ENCODE peak calls at places on chromosomes 13 and 19, in five cellular contexts. One of them, this sample, is unnamed.

GRCh38 chr13:26074706-26075105 is 22.9 kb upstream of the SHISA2 start:
- DNase-seq in tibial nerve: no peak
- DNase-seq in IMR-90: peak; percentile 14
- DNase-seq in dorsolateral prefrontal cortex: no peak
- DNase-seq in MM.1S: no peak
- DNase-seq in this sample: no peak

GRCh38 chr19:45173816-45174215 is 4.2 kb downstream of the TRAPPC6A start:
- DNase-seq in MM.1S: no peak
- DNase-seq in IMR-90: peak; percentile 79
- DNase-seq in dorsolateral prefrontal cortex: no peak
- DNase-seq in tibial nerve: no peak
- DNase-seq in this sample: no peak

GRCh38 chr19:55486971-55487883 is 1.0 kb upstream of the SSC5D start:
- DNase-seq in dorsolateral prefrontal cortex: no peak
- DNase-seq in MM.1S: no peak
- DNase-seq in IMR-90: peak; percentile 97
- DNase-seq in tibial nerve: peak; percentile 74
- DNase-seq in this sample: no peak

GRCh38 chr13:25175026-25175425 is 2.9 kb upstream of the AMER2 start:
- DNase-seq in IMR-90: no peak
- DNase-seq in dorsolateral prefrontal cortex: no peak
- DNase-seq in tibial nerve: no peak
- DNase-seq in MM.1S: no peak
- DNase-seq in this sample: no peak

GRCh38 chr13:112562254-112562653 is 25.7 kb downstream of the TUBGCP3 start:
- DNase-seq in IMR-90: no peak
- DNase-seq in MM.1S: no peak
- DNase-seq in dorsolateral prefrontal cortex: no peak
- DNase-seq in tibial nerve: no peak
- DNase-seq in this sample: no peak

GRCh38 chr19:14758816-14759215 is 19.5 kb downstream of the ADGRE2 start:
- DNase-seq in dorsolateral prefrontal cortex: no peak
- DNase-seq in IMR-90: no peak
- DNase-seq in tibial nerve: no peak
- DNase-seq in MM.1S: no peak
- DNase-seq in this sample: no peak

GRCh38 chr13:75310005-75310580 is 171.9 kb downstream of the TBC1D4 start:
- DNase-seq in dorsolateral prefrontal cortex: no peak
- DNase-seq in MM.1S: no peak
- DNase-seq in tibial nerve: no peak
- DNase-seq in IMR-90: no peak
- DNase-seq in this sample: peak; percentile 36

GRCh38 chr13:74574964-74575728 is 440.9 kb upstream of the KLF12 start:
- DNase-seq in IMR-90: no peak
- DNase-seq in tibial nerve: no peak
- DNase-seq in dorsolateral prefrontal cortex: no peak
- DNase-seq in MM.1S: no peak
- DNase-seq in this sample: no peak

GRCh38 chr19:46787331-46788100 is 878 bp downstream of the SLC1A5 start:
- DNase-seq in tibial nerve: peak; percentile 53
- DNase-seq in dorsolateral prefrontal cortex: no peak
- DNase-seq in MM.1S: peak; percentile 31
- DNase-seq in IMR-90: peak; percentile 63
- DNase-seq in this sample: peak; percentile 45

GRCh38 chr13:32445461-32445860 is 17.5 kb upstream of the N4BP2L1 start:
- DNase-seq in IMR-90: no peak
- DNase-seq in MM.1S: no peak
- DNase-seq in tibial nerve: no peak
- DNase-seq in dorsolateral prefrontal cortex: no peak
- DNase-seq in this sample: no peak

GRCh38 chr13:107873908-107874307 is 341.4 kb downstream of the LIG4 start:
- DNase-seq in MM.1S: no peak
- DNase-seq in IMR-90: no peak
- DNase-seq in dorsolateral prefrontal cortex: no peak
- DNase-seq in tibial nerve: no peak
- DNase-seq in this sample: no peak

GRCh38 chr13:28136916-28137315 is 1.4 kb upstream of the PAN3 start:
- DNase-seq in IMR-90: no peak
- DNase-seq in tibial nerve: no peak
- DNase-seq in MM.1S: peak; percentile 13
- DNase-seq in dorsolateral prefrontal cortex: no peak
- DNase-seq in this sample: peak; percentile 64

GRCh38 chr13:28138012-28138755 is at the start of gene PAN3:
- DNase-seq in dorsolateral prefrontal cortex: peak; percentile 89
- DNase-seq in MM.1S: peak; percentile 80
- DNase-seq in tibial nerve: peak; percentile 79
- DNase-seq in IMR-90: peak; percentile 89
- DNase-seq in this sample: peak; percentile 96

GRCh38 chr13:28137556-28137955 is 789 bp upstream of the PAN3 start:
- DNase-seq in MM.1S: no peak
- DNase-seq in IMR-90: no peak
- DNase-seq in dorsolateral prefrontal cortex: no peak
- DNase-seq in tibial nerve: peak; percentile 10
- DNase-seq in this sample: no peak

GRCh38 chr13:28138756-28139470 is 568 bp downstream of the PAN3 start:
- DNase-seq in dorsolateral prefrontal cortex: peak; percentile 41
- DNase-seq in IMR-90: peak; percentile 91
- DNase-seq in tibial nerve: peak; percentile 87
- DNase-seq in MM.1S: peak; percentile 60
- DNase-seq in this sample: peak; percentile 94

GRCh38 chr13:28140433-28141125 is 2.2 kb downstream of the PAN3 start:
- DNase-seq in IMR-90: peak; percentile 8
- DNase-seq in MM.1S: no peak
- DNase-seq in tibial nerve: no peak
- DNase-seq in dorsolateral prefrontal cortex: no peak
- DNase-seq in this sample: no peak
- H3K4me3 ChIP-seq in IMR-90: no peak overlapping the region
- H3K4me3 ChIP-seq in MM.1S: peak overlapping the region; percentile 61
- H3K4me3 ChIP-seq in tibial nerve: no peak overlapping the region
- H3K4me3 ChIP-seq in dorsolateral prefrontal cortex: peak overlapping the region; percentile 94
- H3K4me3 ChIP-seq in this sample: peak overlapping the region; percentile 96

GRCh38 chr13:81540777-81541176 is 1199.9 kb upstream of the SPRY2 start:
- DNase-seq in tibial nerve: no peak
- DNase-seq in dorsolateral prefrontal cortex: no peak
- DNase-seq in IMR-90: no peak
- DNase-seq in MM.1S: no peak
- DNase-seq in this sample: no peak
- TF ChIP-seq CTCF in tibial nerve: peak; percentile 32
- TF ChIP-seq CTCF in dorsolateral prefrontal cortex: no peak
- TF ChIP-seq CTCF in IMR-90: no peak
- TF ChIP-seq CTCF in MM.1S: peak; percentile 32
- TF ChIP-seq CTCF in this sample: no peak

GRCh38 chr19:48004236-48004635 is 9.8 kb downstream of the ELSPBP1 start:
- DNase-seq in dorsolateral prefrontal cortex: no peak
- DNase-seq in tibial nerve: no peak
- DNase-seq in IMR-90: no peak
- DNase-seq in MM.1S: no peak
- DNase-seq in this sample: no peak

GRCh38 chr19:48010932-48011758 is 16.7 kb downstream of the ELSPBP1 start:
- DNase-seq in dorsolateral prefrontal cortex: no peak
- DNase-seq in IMR-90: no peak
- DNase-seq in tibial nerve: no peak
- DNase-seq in MM.1S: no peak
- DNase-seq in this sample: no peak

GRCh38 chr19:48000846-48001245 is 6.4 kb downstream of the ELSPBP1 start:
- DNase-seq in MM.1S: no peak
- DNase-seq in dorsolateral prefrontal cortex: no peak
- DNase-seq in IMR-90: no peak
- DNase-seq in tibial nerve: no peak
- DNase-seq in this sample: no peak

GRCh38 chr19:48006762-48007161 is 12.3 kb downstream of the ELSPBP1 start:
- DNase-seq in tibial nerve: no peak
- DNase-seq in IMR-90: no peak
- DNase-seq in MM.1S: no peak
- DNase-seq in dorsolateral prefrontal cortex: no peak
- DNase-seq in this sample: peak; percentile 24
- H3K4me3 ChIP-seq in tibial nerve: no peak overlapping the region
- H3K4me3 ChIP-seq in IMR-90: no peak overlapping the region
- H3K4me3 ChIP-seq in MM.1S: no peak overlapping the region
- H3K4me3 ChIP-seq in dorsolateral prefrontal cortex: no peak overlapping the region
- H3K4me3 ChIP-seq in this sample: no peak overlapping the region

DNA sequence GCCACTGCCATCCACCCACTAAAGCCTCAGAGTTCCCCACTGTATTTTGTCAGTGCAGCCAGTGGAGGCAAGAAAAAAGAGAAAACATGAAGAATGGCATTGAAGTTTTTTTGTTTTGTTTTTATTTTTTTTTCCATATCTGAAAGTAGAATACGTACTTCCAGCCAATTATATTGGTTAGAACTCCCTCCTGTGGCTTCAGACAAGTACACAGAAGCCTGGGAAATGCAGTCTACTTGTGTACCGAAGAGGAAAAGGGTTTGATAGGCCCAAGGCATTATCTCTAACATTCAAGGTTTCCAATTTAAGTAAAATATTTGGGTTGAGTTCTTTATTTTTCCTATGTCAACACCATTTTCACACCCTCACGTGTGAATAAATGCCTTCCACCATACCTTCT is 696.2 kb upstream of the GPC6 start:
- DNase-seq in IMR-90: peak; percentile 3
- DNase-seq in dorsolateral prefrontal cortex: no peak
- DNase-seq in MM.1S: no peak
- DNase-seq in tibial nerve: no peak
- DNase-seq in this sample: no peak
- TF ChIP-seq CTCF in IMR-90: no peak
- TF ChIP-seq CTCF in dorsolateral prefrontal cortex: no peak
- TF ChIP-seq CTCF in MM.1S: no peak
- TF ChIP-seq CTCF in tibial nerve: no peak
- TF ChIP-seq CTCF in this sample: no peak

GRCh38 chr13:39597828-39598227 is 5.2 kb downstream of the LHFPL6 start:
- DNase-seq in IMR-90: peak; percentile 59
- DNase-seq in dorsolateral prefrontal cortex: no peak
- DNase-seq in MM.1S: no peak
- DNase-seq in tibial nerve: no peak
- DNase-seq in this sample: no peak

GRCh38 chr13:39602277-39602613 is 748 bp downstream of the LHFPL6 start:
- DNase-seq in tibial nerve: no peak
- DNase-seq in MM.1S: peak; percentile 10
- DNase-seq in dorsolateral prefrontal cortex: no peak
- DNase-seq in IMR-90: no peak
- DNase-seq in this sample: peak; percentile 54

GRCh38 chr13:39600766-39601165 is 2.2 kb downstream of the LHFPL6 start:
- DNase-seq in MM.1S: no peak
- DNase-seq in IMR-90: no peak
- DNase-seq in dorsolateral prefrontal cortex: no peak
- DNase-seq in tibial nerve: peak; percentile 47
- DNase-seq in this sample: no peak

GRCh38 chr13:39601636-39602035 is 1.4 kb downstream of the LHFPL6 start:
- DNase-seq in IMR-90: no peak
- DNase-seq in tibial nerve: no peak
- DNase-seq in dorsolateral prefrontal cortex: no peak
- DNase-seq in MM.1S: no peak
- DNase-seq in this sample: no peak

GRCh38 chr13:39599842-39600241 is 3.2 kb downstream of the LHFPL6 start:
- DNase-seq in MM.1S: no peak
- DNase-seq in tibial nerve: no peak
- DNase-seq in dorsolateral prefrontal cortex: no peak
- DNase-seq in IMR-90: peak; percentile 33
- DNase-seq in this sample: no peak
- H3K4me3 ChIP-seq in MM.1S: no peak overlapping the region
- H3K4me3 ChIP-seq in tibial nerve: peak overlapping the region; percentile 14
- H3K4me3 ChIP-seq in dorsolateral prefrontal cortex: peak overlapping the region; percentile 85
- H3K4me3 ChIP-seq in IMR-90: no peak overlapping the region
- H3K4me3 ChIP-seq in this sample: no peak overlapping the region

GRCh38 chr13:80928241-80928640 is 587.3 kb upstream of the SPRY2 start:
- DNase-seq in IMR-90: no peak
- DNase-seq in MM.1S: no peak
- DNase-seq in dorsolateral prefrontal cortex: no peak
- DNase-seq in tibial nerve: no peak
- DNase-seq in this sample: no peak

GRCh38 chr13:80924596-80924995 is 583.7 kb upstream of the SPRY2 start:
- DNase-seq in tibial nerve: no peak
- DNase-seq in IMR-90: no peak
- DNase-seq in dorsolateral prefrontal cortex: no peak
- DNase-seq in MM.1S: no peak
- DNase-seq in this sample: no peak

GRCh38 chr13:80921971-80922370 is 581.0 kb upstream of the SPRY2 start:
- DNase-seq in IMR-90: no peak
- DNase-seq in MM.1S: no peak
- DNase-seq in dorsolateral prefrontal cortex: no peak
- DNase-seq in tibial nerve: no peak
- DNase-seq in this sample: no peak

GRCh38 chr13:80921556-80921955 is 580.6 kb upstream of the SPRY2 start:
- DNase-seq in MM.1S: no peak
- DNase-seq in IMR-90: no peak
- DNase-seq in dorsolateral prefrontal cortex: no peak
- DNase-seq in tibial nerve: no peak
- DNase-seq in this sample: no peak

GRCh38 chr13:80923907-80924306 is 583.0 kb upstream of the SPRY2 start:
- DNase-seq in MM.1S: no peak
- DNase-seq in tibial nerve: no peak
- DNase-seq in IMR-90: no peak
- DNase-seq in dorsolateral prefrontal cortex: no peak
- DNase-seq in this sample: no peak
- TF ChIP-seq CTCF in MM.1S: no peak
- TF ChIP-seq CTCF in tibial nerve: peak; percentile 38
- TF ChIP-seq CTCF in IMR-90: no peak
- TF ChIP-seq CTCF in dorsolateral prefrontal cortex: no peak
- TF ChIP-seq CTCF in this sample: no peak

GRCh38 chr19:9672893-9673292 is 2.0 kb downstream of the ZNF562 start:
- DNase-seq in tibial nerve: no peak
- DNase-seq in dorsolateral prefrontal cortex: no peak
- DNase-seq in MM.1S: no peak
- DNase-seq in IMR-90: no peak
- DNase-seq in this sample: no peak
- H3K4me3 ChIP-seq in tibial nerve: no peak overlapping the region
- H3K4me3 ChIP-seq in dorsolateral prefrontal cortex: no peak overlapping the region
- H3K4me3 ChIP-seq in MM.1S: no peak overlapping the region
- H3K4me3 ChIP-seq in IMR-90: no peak overlapping the region
- H3K4me3 ChIP-seq in this sample: no peak overlapping the region

GRCh38 chr13:90701264-90701663 is 646.2 kb upstream of the MIR17HG start:
- DNase-seq in IMR-90: no peak
- DNase-seq in tibial nerve: no peak
- DNase-seq in dorsolateral prefrontal cortex: no peak
- DNase-seq in MM.1S: no peak
- DNase-seq in this sample: no peak

GRCh38 chr13:90696656-90697055 is 650.8 kb upstream of the MIR17HG start:
- DNase-seq in dorsolateral prefrontal cortex: no peak
- DNase-seq in IMR-90: peak; percentile 0
- DNase-seq in tibial nerve: no peak
- DNase-seq in MM.1S: no peak
- DNase-seq in this sample: no peak

GRCh38 chr13:90706631-90707030 is 640.9 kb upstream of the MIR17HG start:
- DNase-seq in dorsolateral prefrontal cortex: no peak
- DNase-seq in IMR-90: no peak
- DNase-seq in MM.1S: no peak
- DNase-seq in tibial nerve: no peak
- DNase-seq in this sample: no peak

GRCh38 chr13:90700340-90700739 is 647.1 kb upstream of the MIR17HG start:
- DNase-seq in tibial nerve: no peak
- DNase-seq in dorsolateral prefrontal cortex: no peak
- DNase-seq in IMR-90: no peak
- DNase-seq in MM.1S: no peak
- DNase-seq in this sample: no peak

DNA sequence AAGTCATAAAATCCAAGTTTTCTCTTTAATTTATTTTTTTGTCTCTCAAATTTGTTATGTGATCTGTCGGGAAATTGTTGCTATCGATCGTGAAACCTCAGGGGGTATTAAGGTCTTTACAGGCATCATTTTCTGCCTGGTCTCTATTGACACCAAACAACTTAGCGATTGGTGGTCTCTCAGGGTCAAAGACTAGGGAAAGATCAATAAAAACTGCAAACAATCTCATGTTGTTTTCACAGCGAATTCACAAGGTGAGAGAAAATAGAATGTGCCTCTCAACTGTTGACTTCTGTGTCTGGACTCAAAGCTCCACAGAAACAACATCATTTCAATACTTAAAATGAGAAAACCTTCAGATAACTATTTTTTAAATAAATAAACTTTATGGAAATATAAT is 645.4 kb upstream of the MIR17HG start:
- DNase-seq in tibial nerve: no peak
- DNase-seq in dorsolateral prefrontal cortex: no peak
- DNase-seq in MM.1S: no peak
- DNase-seq in IMR-90: no peak
- DNase-seq in this sample: no peak
- TF ChIP-seq CTCF in tibial nerve: no peak
- TF ChIP-seq CTCF in dorsolateral prefrontal cortex: no peak
- TF ChIP-seq CTCF in MM.1S: no peak
- TF ChIP-seq CTCF in IMR-90: no peak
- TF ChIP-seq CTCF in this sample: no peak